ENCODE peak calls at places on chromosomes 3 and 15, in four cellular contexts. H is tibial nerve, U is spleen, N is WERI-Rb-1. O is an unnamed sample. For H3K27me3, the result is how much of the 10 kb centered on the place peaks cover.

GRCh38 chr15:45549831-45550230 is 27.3 kb upstream of the SLC30A4 start:
- DNase-seq in N (no peak), H (no peak), U (no peak), O (no peak)

GRCh38 chr15:52050416-52050815 is 31.4 kb downstream of the MAPK6 start:
- DNase-seq in U (no peak), N (no peak), H (no peak), O (no peak)

GRCh38 chr15:80052597-80053304 is 6.7 kb upstream of the ZFAND6 start:
- DNase-seq in N (no peak), U (no peak), H (no peak), O (peak)

GRCh38 chr3:179000144-179000543 is 71.5 kb downstream of the ZMAT3 start:
- DNase-seq in H (no peak), U (no peak), N (no peak), O (no peak)

GRCh38 chr15:63491116-63491817 is 13.1 kb upstream of the USP3 start:
- DNase-seq in N (no peak), U (peak), H (no peak), O (no peak)

GRCh38 chr3:9703736-9704342 is at the start of gene CPNE9:
- DNase-seq in N (peak), U (peak), H (no peak), O (no peak)

GRCh38 chr3:101938262-101938847 is 89.0 kb downstream of the NFKBIZ start:
- DNase-seq in U (no peak), H (no peak), N (no peak), O (no peak)

GRCh38 chr3:48456466-48456865 is 9.9 kb downstream of the ATRIP start:
- DNase-seq in U (peak), H (no peak), N (no peak), O (no peak)

GRCh38 chr3:177111541-177111949 is 85.7 kb downstream of the TBL1XR1 start:
- DNase-seq in U (no peak), N (peak), H (no peak), O (no peak)

GRCh38 chr15:48090666-48091065 is 30.1 kb upstream of the SLC24A5 start:
- DNase-seq in U (no peak), H (no peak), N (peak), O (no peak)
- H3K27me3 ChIP-seq in U (under half), H (under half), N (under half), O (under half)

DNA sequence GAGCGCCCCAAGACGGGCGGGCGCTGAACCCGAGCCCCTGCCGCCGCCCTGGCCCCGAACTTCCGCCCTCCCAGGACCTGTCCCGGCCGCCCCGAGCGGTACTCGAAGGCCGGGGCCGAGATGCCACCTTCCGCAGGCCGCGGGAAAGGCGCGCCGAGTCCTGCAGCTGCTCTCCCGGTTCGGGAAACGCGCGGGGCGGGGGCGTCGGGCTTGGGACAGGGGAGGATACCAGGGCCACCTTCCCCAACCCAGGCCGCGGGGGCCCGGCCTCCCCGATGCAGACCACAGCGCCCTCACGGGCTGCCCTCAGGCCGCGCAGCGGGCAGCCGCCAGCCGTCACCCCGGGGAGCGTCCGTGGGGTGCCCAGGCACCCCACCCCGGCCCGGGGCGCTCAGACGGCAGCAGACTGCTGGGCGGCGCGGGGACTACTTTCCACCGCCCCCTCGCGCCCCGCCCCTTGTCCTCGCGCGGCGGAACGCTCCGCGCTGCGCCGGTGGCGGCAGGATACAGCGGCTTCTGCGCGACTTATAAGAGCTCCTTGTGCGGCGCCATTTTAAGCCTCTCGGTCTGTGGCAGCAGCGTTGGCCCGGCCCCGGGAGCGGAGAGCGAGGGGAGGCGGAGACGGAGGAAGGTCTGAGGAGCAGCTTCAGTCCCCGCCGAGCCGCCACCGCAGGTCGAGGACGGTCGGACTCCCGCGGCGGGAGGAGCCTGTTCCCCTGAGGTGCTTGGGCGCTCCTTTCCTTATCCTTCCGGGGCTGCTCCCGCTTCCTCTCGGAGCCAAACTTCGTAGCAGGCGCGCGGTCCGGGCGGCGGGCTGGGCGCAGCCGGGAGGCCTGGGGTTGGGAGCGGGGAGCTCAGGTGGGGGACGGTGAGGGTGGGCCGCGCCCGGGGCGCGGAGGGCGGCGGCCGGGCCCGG is at the start of gene CTNNB1:
- DNase-seq in N (peak), H (peak), U (peak), O (peak)
- TF ChIP-seq CTCF in N (peak), H (peak), U (no peak), O (no peak)

DNA sequence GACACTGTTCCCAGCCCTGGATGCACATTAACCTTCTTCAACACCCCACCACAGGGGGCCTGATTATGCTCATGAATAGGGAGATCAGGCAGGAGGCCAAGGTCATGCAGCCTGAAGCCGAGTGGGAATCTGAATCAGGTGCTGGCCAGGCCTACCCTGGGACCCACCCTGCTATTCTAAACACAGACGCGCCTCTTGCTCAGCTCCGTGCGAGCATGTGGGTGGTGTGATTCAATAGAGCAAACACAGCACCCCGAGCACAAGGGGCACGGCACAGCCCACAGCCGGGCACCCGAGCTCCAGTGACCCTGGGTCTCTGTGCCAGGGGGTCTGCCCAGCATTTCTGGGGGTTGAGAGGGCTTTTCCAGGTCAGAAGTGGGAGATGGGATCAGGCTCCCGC is 24.6 kb upstream of the GRIP2 start:
- DNase-seq in U (no peak), N (no peak), H (no peak), O (no peak)
- H3K27me3 ChIP-seq in U (under half), N (under half), H (under half), O (under half)

GRCh38 chr3:119627461-119627860 is 29.8 kb downstream of the PLA1A start:
- DNase-seq in H (no peak), N (no peak), U (peak), O (no peak)
- TF ChIP-seq CTCF in H (no peak), N (no peak), U (no peak), O (no peak)

GRCh38 chr15:66152650-66153049 is 100.9 kb downstream of the MEGF11 start:
- DNase-seq in U (no peak), H (no peak), N (no peak), O (no peak)

GRCh38 chr15:66153549-66154415 is 99.8 kb downstream of the MEGF11 start:
- DNase-seq in U (no peak), H (no peak), N (no peak), O (no peak)

GRCh38 chr15:66155065-66155464 is 98.5 kb downstream of the MEGF11 start:
- DNase-seq in N (no peak), H (no peak), U (no peak), O (no peak)

GRCh38 chr15:66156310-66156975 is 97.1 kb downstream of the MEGF11 start:
- DNase-seq in N (no peak), H (no peak), U (no peak), O (no peak)

DNA sequence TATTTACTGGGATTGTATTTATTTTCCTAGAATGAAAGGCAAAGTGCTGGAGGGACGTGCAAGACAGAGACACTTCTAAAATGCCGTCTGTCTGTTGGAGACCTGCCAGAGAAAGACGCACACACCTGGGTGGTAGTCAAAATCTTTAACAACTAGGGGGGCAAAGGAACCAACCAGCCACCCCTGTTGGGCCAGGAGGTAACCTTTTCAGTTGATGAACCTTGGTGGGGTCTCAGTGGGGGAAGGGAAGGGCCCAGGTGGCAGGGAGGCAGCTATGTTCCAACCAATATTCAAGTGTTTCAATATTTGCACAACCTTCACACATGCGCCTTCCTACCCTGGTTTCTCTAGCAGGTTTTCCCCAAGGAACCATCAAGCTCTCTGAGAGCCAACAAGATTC is 99.0 kb downstream of the MEGF11 start:
- DNase-seq in U (no peak), H (no peak), N (no peak), O (no peak)
- H3K27me3 ChIP-seq in U (under half), H (under half), N (under half), O (under half)

O was measured in thyroid gland.